ENCODE peak calls at places on chromosomes 6 and 20, in ten cellular contexts. M, R, H, P, V, L, A, G, D and Y are unnamed samples.

GRCh38 chr20:62476074-62476838 is 461 bp upstream of the GATA5 start:
- DNase-seq in M (peak), R (no peak), H (no peak), P (no peak), V (no peak), L (no peak), A (peak), G (no peak), D (no peak), Y (peak)

GRCh38 chr6:139112561-139112960 is 22.3 kb upstream of the HECA start:
- DNase-seq in M (no peak), R (no peak), H (no peak), P (no peak), V (no peak), L (no peak), A (no peak), G (no peak), D (no peak), Y (no peak)

GRCh38 chr6:110723017-110723416 is 92.3 kb downstream of the CDK19 start:
- DNase-seq in M (no peak), R (no peak), H (no peak), P (no peak), V (no peak), L (no peak), A (no peak), G (no peak), D (no peak), Y (no peak)

GRCh38 chr6:117919775-117920492 is 12.9 kb downstream of the SLC35F1 start:
- DNase-seq in M (peak), R (no peak), H (no peak), P (no peak), V (no peak), L (no peak), A (peak), G (no peak), D (peak), Y (peak)

GRCh38 chr6:84456803-84457202 is 229.4 kb upstream of the CEP162 start:
- DNase-seq in M (no peak), R (no peak), H (no peak), P (no peak), V (no peak), L (no peak), A (no peak), G (no peak), D (no peak), Y (no peak)

GRCh38 chr6:157218371-157219198 is 104.7 kb downstream of the TMEM242 start:
- DNase-seq in M (no peak), R (no peak), H (peak), P (no peak), V (no peak), L (no peak), A (no peak), G (no peak), D (no peak), Y (no peak)

GRCh38 chr6:45491874-45492273 is 114.1 kb upstream of the SUPT3H start:
- DNase-seq in M (no peak), R (no peak), H (no peak), P (no peak), V (no peak), L (no peak), A (no peak), G (no peak), D (no peak), Y (no peak)

GRCh38 chr6:155213611-155214372 is 50.0 kb upstream of the CLDN20 start:
- DNase-seq in M (no peak), R (no peak), H (no peak), P (no peak), V (no peak), L (no peak), A (no peak), G (no peak), D (no peak), Y (no peak)

GRCh38 chr6:78347191-78347916 is 520.0 kb upstream of the IRAK1BP1 start:
- DNase-seq in M (no peak), R (no peak), H (no peak), P (no peak), V (no peak), L (no peak), A (no peak), G (no peak), D (peak), Y (no peak)

GRCh38 chr20:46505501-46505900 is 7.9 kb downstream of the ZNF334 start:
- DNase-seq in M (no peak), R (no peak), H (no peak), P (no peak), V (no peak), L (no peak), A (no peak), G (no peak), D (no peak), Y (no peak)

GRCh38 chr6:147514831-147515230 is 6.3 kb downstream of the SAMD5 start:
- DNase-seq in M (no peak), R (no peak), H (no peak), P (no peak), V (no peak), L (no peak), A (no peak), G (no peak), D (no peak), Y (no peak)

GRCh38 chr20:17971571-17972013 is 2.8 kb downstream of the MGME1 start:
- DNase-seq in M (peak), R (peak), H (no peak), P (no peak), V (peak), L (no peak), A (no peak), G (no peak), D (peak), Y (no peak)

GRCh38 chr6:149449831-149450678 is 34.8 kb downstream of the ZC3H12D start:
- DNase-seq in M (no peak), R (no peak), H (no peak), P (no peak), V (no peak), L (no peak), A (no peak), G (no peak), D (no peak), Y (no peak)

GRCh38 chr6:149445573-149445972 is 39.2 kb downstream of the ZC3H12D start:
- DNase-seq in M (no peak), R (no peak), H (no peak), P (no peak), V (no peak), L (no peak), A (no peak), G (no peak), D (no peak), Y (no peak)

GRCh38 chr6:149449054-149449453 is 35.8 kb downstream of the ZC3H12D start:
- DNase-seq in M (no peak), R (no peak), H (no peak), P (no peak), V (no peak), L (no peak), A (no peak), G (no peak), D (no peak), Y (no peak)

GRCh38 chr6:149445095-149445466 is 39.7 kb downstream of the ZC3H12D start:
- DNase-seq in M (no peak), R (no peak), H (no peak), P (no peak), V (no peak), L (no peak), A (no peak), G (peak), D (no peak), Y (no peak)

DNA sequence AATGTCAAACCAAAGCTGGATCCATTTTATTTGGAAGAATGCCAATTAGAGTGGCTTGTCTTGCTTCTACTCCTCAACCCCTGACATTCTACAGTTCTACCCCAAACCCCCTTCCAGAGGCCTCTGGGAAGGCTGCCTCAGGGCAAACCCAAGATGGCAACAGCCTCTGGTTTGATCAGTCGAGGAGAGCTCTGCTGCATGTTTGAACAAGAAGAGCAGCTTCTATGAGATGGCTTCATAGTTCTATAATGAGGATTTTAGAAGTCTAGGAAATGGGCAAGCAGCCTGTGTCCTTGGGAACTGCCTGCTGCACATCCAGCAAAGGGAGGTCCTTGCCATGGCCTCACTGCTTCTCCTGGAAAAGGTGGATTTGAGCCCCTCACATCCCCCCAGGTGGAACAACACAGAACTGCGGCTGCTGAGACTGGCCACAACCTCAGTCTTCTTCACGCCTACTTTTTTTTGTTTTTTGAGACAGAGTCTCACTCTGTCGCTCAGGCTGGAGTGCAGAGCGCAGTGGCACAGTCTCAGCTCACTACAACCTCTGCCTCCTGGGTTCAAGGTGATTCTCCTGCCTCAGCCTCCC is 37.9 kb downstream of the ZC3H12D start:
- DNase-seq in M (no peak), R (no peak), H (no peak), P (no peak), V (no peak), L (no peak), A (no peak), G (no peak), D (no peak), Y (no peak)
- TF ChIP-seq CTCF in M (peak), R (no peak), H (no peak), P (no peak), V (no peak), L (no peak), A (no peak), G (no peak), D (no peak), Y (no peak)

DNA sequence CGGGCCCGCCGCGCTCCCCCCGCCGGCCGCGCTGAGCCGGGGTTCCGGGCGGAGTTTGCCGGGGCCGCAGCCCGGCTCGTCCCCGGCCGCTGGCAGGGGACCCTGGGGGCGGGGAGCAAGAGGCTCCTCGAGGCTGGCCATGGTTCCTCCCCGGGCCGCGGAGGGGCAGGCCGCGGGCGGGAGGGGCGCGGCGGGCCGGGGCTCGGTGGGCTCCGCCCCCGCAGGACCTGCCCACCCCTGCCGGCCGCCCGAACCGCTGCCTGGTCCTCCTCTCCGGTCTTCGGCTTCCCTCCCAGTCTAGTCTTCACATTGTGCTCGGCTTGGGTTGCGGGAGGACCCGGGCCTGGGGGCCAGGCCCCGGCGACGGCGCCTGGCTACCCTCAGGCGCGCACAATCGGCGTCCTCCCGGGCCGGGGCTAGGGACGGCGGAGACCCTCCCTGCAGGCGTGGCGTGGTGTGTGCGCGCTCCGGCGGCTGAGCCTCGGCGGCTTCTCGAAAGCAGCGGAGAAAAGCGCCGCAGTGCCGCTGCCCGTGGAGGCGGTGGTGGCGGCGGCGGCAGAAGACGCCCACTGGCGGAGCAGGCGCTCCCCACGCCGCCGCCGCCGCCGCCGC is at the start of gene PDE10A:
- DNase-seq in M (peak), R (peak), H (no peak), P (no peak), V (no peak), L (peak), A (peak), G (no peak), D (peak), Y (peak)
- TF ChIP-seq CTCF in M (peak), R (no peak), H (no peak), P (no peak), V (no peak), L (no peak), A (no peak), G (no peak), D (no peak), Y (no peak)

GRCh38 chr20:22770240-22770800 is 185.9 kb upstream of the FOXA2 start:
- DNase-seq in M (no peak), R (no peak), H (no peak), P (no peak), V (no peak), L (no peak), A (no peak), G (no peak), D (no peak), Y (no peak)

GRCh38 chr20:22771706-22772105 is 187.3 kb upstream of the FOXA2 start:
- DNase-seq in M (no peak), R (no peak), H (no peak), P (no peak), V (no peak), L (no peak), A (no peak), G (no peak), D (no peak), Y (no peak)

GRCh38 chr20:22775671-22776139 is 191.3 kb upstream of the FOXA2 start:
- DNase-seq in M (no peak), R (peak), H (no peak), P (no peak), V (no peak), L (no peak), A (no peak), G (no peak), D (peak), Y (no peak)

GRCh38 chr20:22775256-22775655 is 190.9 kb upstream of the FOXA2 start:
- DNase-seq in M (no peak), R (no peak), H (no peak), P (no peak), V (no peak), L (no peak), A (no peak), G (no peak), D (no peak), Y (no peak)

GRCh38 chr20:22773326-22773725 is 189.0 kb upstream of the FOXA2 start:
- DNase-seq in M (no peak), R (no peak), H (no peak), P (no peak), V (no peak), L (no peak), A (no peak), G (no peak), D (no peak), Y (no peak)
- TF ChIP-seq CTCF in M (no peak), R (no peak), H (no peak), P (no peak), V (no peak), L (no peak), A (no peak), G (no peak), D (no peak), Y (no peak)

DNA sequence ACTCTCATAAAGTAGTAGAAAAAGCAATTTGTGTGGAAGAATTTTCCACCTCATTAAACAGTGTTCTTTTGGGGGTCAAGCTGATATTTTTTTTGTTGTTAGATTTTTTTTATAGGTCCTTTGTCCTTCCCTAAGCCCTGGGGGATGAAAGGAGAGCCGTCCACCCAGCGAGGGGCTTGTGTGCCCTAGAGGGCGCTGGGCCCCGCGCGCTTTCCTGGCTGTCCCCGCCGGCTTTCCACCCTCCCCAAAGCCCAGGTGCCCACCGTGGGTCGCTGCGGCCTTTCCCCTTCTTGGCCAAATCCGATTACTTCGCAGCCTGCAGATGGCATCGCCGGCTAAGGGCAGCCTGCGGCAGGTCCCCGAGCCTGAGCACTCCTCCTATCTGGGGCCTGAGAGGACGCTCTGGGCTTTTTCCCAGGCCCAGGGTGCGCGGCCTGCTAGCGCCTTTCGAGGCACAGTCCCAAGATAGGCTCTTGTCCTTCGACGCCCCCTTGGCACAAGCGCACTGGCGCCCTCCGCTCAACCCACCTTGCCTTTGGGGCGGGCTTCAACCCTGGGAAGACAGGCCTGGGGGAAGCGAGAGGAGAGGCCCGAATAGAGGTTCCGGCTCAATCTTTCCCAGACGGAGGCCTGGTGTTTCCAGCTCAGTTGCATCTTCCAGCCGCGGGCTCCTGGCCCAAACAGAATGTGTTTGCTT is 33.6 kb downstream of the TFAP2A start:
- DNase-seq in M (peak), R (no peak), H (no peak), P (no peak), V (no peak), L (peak), A (no peak), G (peak), D (no peak), Y (peak)
- TF ChIP-seq CTCF in M (peak), R (no peak), H (no peak), P (no peak), V (peak), L (peak), A (peak), G (peak), D (no peak), Y (peak)

GRCh38 chr6:143592335-143592734 is 80.8 kb upstream of the FUCA2 start:
- DNase-seq in M (peak), R (no peak), H (no peak), P (no peak), V (no peak), L (no peak), A (no peak), G (no peak), D (no peak), Y (no peak)
- TF ChIP-seq CTCF in M (peak), R (peak), H (no peak), P (peak), V (peak), L (no peak), A (peak), G (peak), D (peak), Y (peak)

DNA sequence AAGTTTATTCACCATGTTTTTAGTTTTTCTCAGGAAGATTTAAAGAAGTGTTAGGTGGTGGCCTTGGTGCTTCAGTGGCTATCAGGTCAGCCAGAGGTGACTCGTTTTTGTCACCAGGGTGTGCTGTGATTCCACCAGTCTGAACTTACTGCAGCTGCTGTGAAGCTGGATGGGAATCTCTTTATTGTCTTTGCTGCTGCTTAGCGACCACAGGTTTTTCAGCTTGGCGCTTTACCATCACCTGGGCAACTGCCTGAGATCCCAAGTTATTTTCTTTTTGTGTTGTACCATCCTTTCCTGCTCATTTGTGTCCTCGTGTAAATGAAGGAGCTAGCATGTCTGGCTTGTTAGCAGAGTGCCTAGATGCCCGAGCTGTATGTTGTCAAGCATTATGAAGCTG is 146.9 kb downstream of the MACROD2 start:
- DNase-seq in M (peak), R (peak), H (peak), P (no peak), V (no peak), L (no peak), A (peak), G (peak), D (peak), Y (peak)
- TF ChIP-seq CTCF in M (peak), R (peak), H (peak), P (no peak), V (peak), L (peak), A (peak), G (peak), D (peak), Y (peak)